ENCODE peak calls at places on chromosomes 16 and 17, in seven cellular contexts. One of them, this sample, is unnamed.

GRCh38 chr16:48635199-48635718 is 25.3 kb upstream of the N4BP1 start:
- DNase-seq in astrocyte of the spinal cord: no peak
- DNase-seq in AG04450: no peak
- DNase-seq in fibroblast of pulmonary artery: no peak
- DNase-seq in astrocyte of the cerebellum: no peak
- DNase-seq in NB4: no peak
- DNase-seq in astrocyte: no peak
- DNase-seq in this sample: no peak

GRCh38 chr17:40326014-40326831 is 17.2 kb downstream of the RARA start:
- DNase-seq in astrocyte of the spinal cord: no peak
- DNase-seq in AG04450: no peak
- DNase-seq in fibroblast of pulmonary artery: no peak
- DNase-seq in astrocyte of the cerebellum: no peak
- DNase-seq in NB4: no peak
- DNase-seq in astrocyte: no peak
- DNase-seq in this sample: no peak

GRCh38 chr16:24198807-24199533 is 57.2 kb upstream of the CACNG3 start:
- DNase-seq in astrocyte of the spinal cord: no peak
- DNase-seq in AG04450: no peak
- DNase-seq in fibroblast of pulmonary artery: no peak
- DNase-seq in astrocyte of the cerebellum: no peak
- DNase-seq in NB4: no peak
- DNase-seq in astrocyte: peak; percentile 18
- DNase-seq in this sample: no peak

GRCh38 chr17:43707184-43707583 is 45.5 kb upstream of the MEOX1 start:
- DNase-seq in astrocyte of the spinal cord: no peak
- DNase-seq in AG04450: no peak
- DNase-seq in fibroblast of pulmonary artery: no peak
- DNase-seq in astrocyte of the cerebellum: no peak
- DNase-seq in NB4: no peak
- DNase-seq in astrocyte: no peak
- DNase-seq in this sample: no peak

GRCh38 chr17:19958023-19958422 is 19.6 kb downstream of the AKAP10 start:
- DNase-seq in astrocyte of the spinal cord: peak; percentile 92
- DNase-seq in AG04450: peak; percentile 76
- DNase-seq in fibroblast of pulmonary artery: peak; percentile 84
- DNase-seq in astrocyte of the cerebellum: peak; percentile 88
- DNase-seq in NB4: no peak
- DNase-seq in astrocyte: peak; percentile 97
- DNase-seq in this sample: peak; percentile 82

GRCh38 chr17:57554826-57555635 is 190.1 kb downstream of the CCDC182 start:
- DNase-seq in astrocyte of the spinal cord: no peak
- DNase-seq in AG04450: no peak
- DNase-seq in fibroblast of pulmonary artery: no peak
- DNase-seq in astrocyte of the cerebellum: no peak
- DNase-seq in NB4: no peak
- DNase-seq in astrocyte: no peak
- DNase-seq in this sample: no peak

GRCh38 chr17:72901657-72902056 is 190.8 kb downstream of the SLC39A11 start:
- DNase-seq in astrocyte of the spinal cord: no peak
- DNase-seq in AG04450: no peak
- DNase-seq in fibroblast of pulmonary artery: no peak
- DNase-seq in astrocyte of the cerebellum: no peak
- DNase-seq in NB4: no peak
- DNase-seq in astrocyte: no peak
- DNase-seq in this sample: no peak

GRCh38 chr16:28301154-28301553 is 8.8 kb downstream of the SBK1 start:
- DNase-seq in astrocyte of the spinal cord: no peak
- DNase-seq in AG04450: no peak
- DNase-seq in fibroblast of pulmonary artery: no peak
- DNase-seq in astrocyte of the cerebellum: no peak
- DNase-seq in NB4: no peak
- DNase-seq in astrocyte: no peak
- DNase-seq in this sample: no peak

GRCh38 chr16:20166531-20167235 is 93.0 kb upstream of the GPR139 start:
- DNase-seq in astrocyte of the spinal cord: no peak
- DNase-seq in AG04450: no peak
- DNase-seq in fibroblast of pulmonary artery: peak; percentile 1
- DNase-seq in astrocyte of the cerebellum: no peak
- DNase-seq in NB4: no peak
- DNase-seq in astrocyte: no peak
- DNase-seq in this sample: no peak

GRCh38 chr16:68752602-68753001 is 15.5 kb downstream of the CDH1 start:
- DNase-seq in astrocyte of the spinal cord: no peak
- DNase-seq in AG04450: no peak
- DNase-seq in fibroblast of pulmonary artery: no peak
- DNase-seq in astrocyte of the cerebellum: no peak
- DNase-seq in NB4: no peak
- DNase-seq in astrocyte: no peak
- DNase-seq in this sample: no peak

GRCh38 chr17:40564195-40564882 is 933 bp downstream of the CCR7 start:
- DNase-seq in astrocyte of the spinal cord: no peak
- DNase-seq in AG04450: no peak
- DNase-seq in fibroblast of pulmonary artery: no peak
- DNase-seq in astrocyte of the cerebellum: no peak
- DNase-seq in NB4: no peak
- DNase-seq in astrocyte: no peak
- DNase-seq in this sample: no peak

GRCh38 chr17:22374741-22375140 is 682.4 kb downstream of the KCNJ18 start:
- DNase-seq in astrocyte of the spinal cord: no peak
- DNase-seq in AG04450: no peak
- DNase-seq in fibroblast of pulmonary artery: no peak
- DNase-seq in astrocyte of the cerebellum: no peak
- DNase-seq in NB4: no peak
- DNase-seq in astrocyte: no peak
- DNase-seq in this sample: no peak

GRCh38 chr17:27282054-27282501 is 11.8 kb upstream of the WSB1 start:
- DNase-seq in astrocyte of the spinal cord: no peak
- DNase-seq in AG04450: no peak
- DNase-seq in fibroblast of pulmonary artery: peak; percentile 93
- DNase-seq in astrocyte of the cerebellum: no peak
- DNase-seq in NB4: peak; percentile 75
- DNase-seq in astrocyte: peak; percentile 80
- DNase-seq in this sample: peak; percentile 94

GRCh38 chr16:60142991-60143705 is 1409.0 kb upstream of the GOT2 start:
- DNase-seq in astrocyte of the spinal cord: peak; percentile 27
- DNase-seq in AG04450: no peak
- DNase-seq in fibroblast of pulmonary artery: peak; percentile 1
- DNase-seq in astrocyte of the cerebellum: no peak
- DNase-seq in NB4: no peak
- DNase-seq in astrocyte: peak; percentile 56
- DNase-seq in this sample: no peak

GRCh38 chr16:21611546-21612384 is 12.4 kb downstream of the METTL9 start:
- DNase-seq in astrocyte of the spinal cord: no peak
- DNase-seq in AG04450: no peak
- DNase-seq in fibroblast of pulmonary artery: peak; percentile 25
- DNase-seq in astrocyte of the cerebellum: no peak
- DNase-seq in NB4: no peak
- DNase-seq in astrocyte: peak; percentile 18
- DNase-seq in this sample: no peak

GRCh38 chr16:66434619-66435430 is 7.7 kb downstream of the BEAN1 start:
- DNase-seq in astrocyte of the spinal cord: no peak
- DNase-seq in AG04450: no peak
- DNase-seq in fibroblast of pulmonary artery: no peak
- DNase-seq in astrocyte of the cerebellum: no peak
- DNase-seq in NB4: peak; percentile 37
- DNase-seq in astrocyte: no peak
- DNase-seq in this sample: no peak

GRCh38 chr17:18992454-18993130 is 12.0 kb downstream of the FAM83G start:
- DNase-seq in astrocyte of the spinal cord: no peak
- DNase-seq in AG04450: no peak
- DNase-seq in fibroblast of pulmonary artery: no peak
- DNase-seq in astrocyte of the cerebellum: no peak
- DNase-seq in NB4: no peak
- DNase-seq in astrocyte: no peak
- DNase-seq in this sample: no peak

DNA sequence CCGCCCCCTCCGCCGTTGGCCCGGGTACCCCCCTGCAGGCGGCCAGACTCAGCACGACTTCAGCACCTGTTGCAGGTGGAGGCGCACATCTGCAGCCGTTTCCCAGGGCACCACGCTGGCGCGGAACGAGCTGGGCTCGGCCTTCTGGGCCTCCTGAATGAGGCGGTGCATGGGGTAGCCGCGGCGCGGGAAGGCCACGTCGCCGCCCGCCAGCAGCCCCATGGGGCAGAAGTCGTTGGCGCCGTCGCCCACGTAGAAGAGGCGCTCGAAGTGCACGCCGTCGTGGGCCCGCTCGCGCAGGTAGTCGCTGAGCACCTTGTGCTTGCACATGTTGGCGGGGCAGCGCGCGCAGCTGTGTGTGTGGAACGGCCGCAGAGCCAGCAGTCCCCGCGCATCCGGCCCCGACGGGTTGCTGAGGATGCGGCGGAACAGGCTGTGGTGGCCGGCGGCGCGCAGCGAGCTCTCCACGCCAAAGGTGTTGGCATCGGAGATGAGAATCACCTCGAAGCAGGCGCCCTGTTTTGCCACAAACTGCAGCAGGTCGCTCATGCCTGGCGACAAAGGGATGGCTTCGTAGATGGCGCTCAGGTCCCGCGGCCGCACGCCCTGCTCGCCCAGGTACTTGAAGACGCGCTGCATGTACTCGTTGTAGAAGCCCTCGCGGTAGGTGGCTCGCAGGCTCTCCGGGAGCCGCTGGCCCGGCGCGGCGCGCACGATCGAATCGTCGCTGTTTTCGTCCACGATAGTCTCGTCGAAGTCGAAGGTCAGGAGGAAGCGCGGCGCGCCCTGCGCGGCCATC is 6.2 kb downstream of the PHOSPHO1 start:
- DNase-seq in astrocyte of the spinal cord: no peak
- DNase-seq in AG04450: no peak
- DNase-seq in fibroblast of pulmonary artery: no peak
- DNase-seq in astrocyte of the cerebellum: no peak
- DNase-seq in NB4: no peak
- DNase-seq in astrocyte: no peak
- DNase-seq in this sample: no peak
- H3K4me3 ChIP-seq in astrocyte of the spinal cord: no peak overlapping the region
- H3K4me3 ChIP-seq in AG04450: no peak overlapping the region
- H3K4me3 ChIP-seq in fibroblast of pulmonary artery: no peak overlapping the region
- H3K4me3 ChIP-seq in astrocyte of the cerebellum: no peak overlapping the region
- H3K4me3 ChIP-seq in NB4: no peak overlapping the region
- H3K4me3 ChIP-seq in astrocyte: no peak overlapping the region
- H3K4me3 ChIP-seq in this sample: no peak overlapping the region

GRCh38 chr17:58605986-58606385 is 85.9 kb downstream of the TEX14 start:
- DNase-seq in astrocyte of the spinal cord: no peak
- DNase-seq in AG04450: no peak
- DNase-seq in fibroblast of pulmonary artery: no peak
- DNase-seq in astrocyte of the cerebellum: no peak
- DNase-seq in NB4: no peak
- DNase-seq in astrocyte: no peak
- DNase-seq in this sample: no peak

GRCh38 chr17:58615768-58616659 is 75.8 kb downstream of the TEX14 start:
- DNase-seq in astrocyte of the spinal cord: no peak
- DNase-seq in AG04450: no peak
- DNase-seq in fibroblast of pulmonary artery: no peak
- DNase-seq in astrocyte of the cerebellum: no peak
- DNase-seq in NB4: no peak
- DNase-seq in astrocyte: no peak
- DNase-seq in this sample: no peak

GRCh38 chr17:58614854-58615409 is 76.9 kb downstream of the TEX14 start:
- DNase-seq in astrocyte of the spinal cord: no peak
- DNase-seq in AG04450: no peak
- DNase-seq in fibroblast of pulmonary artery: no peak
- DNase-seq in astrocyte of the cerebellum: no peak
- DNase-seq in NB4: peak; percentile 63
- DNase-seq in astrocyte: no peak
- DNase-seq in this sample: no peak

GRCh38 chr17:58606934-58607333 is 84.9 kb downstream of the TEX14 start:
- DNase-seq in astrocyte of the spinal cord: no peak
- DNase-seq in AG04450: no peak
- DNase-seq in fibroblast of pulmonary artery: no peak
- DNase-seq in astrocyte of the cerebellum: no peak
- DNase-seq in NB4: no peak
- DNase-seq in astrocyte: no peak
- DNase-seq in this sample: no peak

GRCh38 chr17:58611331-58611730 is 80.5 kb downstream of the TEX14 start:
- DNase-seq in astrocyte of the spinal cord: no peak
- DNase-seq in AG04450: no peak
- DNase-seq in fibroblast of pulmonary artery: no peak
- DNase-seq in astrocyte of the cerebellum: no peak
- DNase-seq in NB4: no peak
- DNase-seq in astrocyte: peak; percentile 15
- DNase-seq in this sample: no peak
- TF ChIP-seq CTCF in astrocyte of the spinal cord: no peak
- TF ChIP-seq CTCF in AG04450: no peak
- TF ChIP-seq CTCF in fibroblast of pulmonary artery: no peak
- TF ChIP-seq CTCF in astrocyte of the cerebellum: no peak
- TF ChIP-seq CTCF in NB4: no peak
- TF ChIP-seq CTCF in astrocyte: no peak
- TF ChIP-seq CTCF in this sample: no peak

DNA sequence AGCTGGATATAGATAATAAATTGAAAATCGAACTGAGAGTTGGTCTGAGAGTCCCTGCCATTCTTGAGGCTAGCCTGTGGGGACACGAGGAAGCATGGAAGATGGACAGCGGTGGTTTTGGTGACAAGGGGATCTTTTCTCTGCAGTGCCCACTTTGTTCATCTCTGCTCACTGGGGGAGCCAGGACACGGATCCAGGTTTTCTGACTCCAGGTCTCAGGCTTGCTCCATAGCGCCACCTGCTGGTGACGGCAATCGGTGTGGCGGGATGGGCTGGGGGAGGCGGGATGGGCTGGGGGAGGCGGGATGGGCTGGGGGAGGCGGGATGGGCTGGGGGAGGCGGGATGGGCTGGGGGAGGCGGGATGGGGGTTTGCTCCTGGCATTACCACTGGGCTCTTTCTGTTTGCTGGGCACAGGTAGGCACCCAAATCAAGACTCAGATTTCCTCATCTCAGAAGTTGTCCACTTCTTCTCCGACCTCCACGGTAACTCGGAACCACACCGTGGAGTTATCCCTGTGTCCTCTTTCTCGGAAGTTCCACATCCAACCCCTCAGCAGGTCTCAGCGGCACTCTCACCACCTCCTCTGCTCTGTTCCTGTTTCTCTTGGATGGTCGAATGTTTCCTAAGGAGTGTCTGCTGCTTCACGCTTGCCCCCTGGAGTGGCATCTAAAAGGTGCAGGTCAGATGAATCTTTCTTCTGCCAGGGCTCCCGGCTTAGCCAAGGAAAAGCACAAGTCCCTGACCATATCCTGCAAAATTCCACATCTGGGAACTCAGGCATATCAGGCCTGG is 142.4 kb downstream of the CYLD start:
- DNase-seq in astrocyte of the spinal cord: no peak
- DNase-seq in AG04450: no peak
- DNase-seq in fibroblast of pulmonary artery: no peak
- DNase-seq in astrocyte of the cerebellum: no peak
- DNase-seq in NB4: peak; percentile 27
- DNase-seq in astrocyte: no peak
- DNase-seq in this sample: no peak
- H3K4me3 ChIP-seq in astrocyte of the spinal cord: no peak overlapping the region
- H3K4me3 ChIP-seq in AG04450: no peak overlapping the region
- H3K4me3 ChIP-seq in fibroblast of pulmonary artery: no peak overlapping the region
- H3K4me3 ChIP-seq in astrocyte of the cerebellum: no peak overlapping the region
- H3K4me3 ChIP-seq in NB4: no peak overlapping the region
- H3K4me3 ChIP-seq in astrocyte: no peak overlapping the region
- H3K4me3 ChIP-seq in this sample: no peak overlapping the region

GRCh38 chr16:1048442-1049112 is 24.0 kb upstream of the SSTR5 start:
- DNase-seq in astrocyte of the spinal cord: no peak
- DNase-seq in AG04450: no peak
- DNase-seq in fibroblast of pulmonary artery: peak; percentile 39
- DNase-seq in astrocyte of the cerebellum: no peak
- DNase-seq in NB4: peak; percentile 17
- DNase-seq in astrocyte: no peak
- DNase-seq in this sample: no peak
- TF ChIP-seq CTCF in astrocyte of the spinal cord: no peak
- TF ChIP-seq CTCF in AG04450: no peak
- TF ChIP-seq CTCF in fibroblast of pulmonary artery: no peak
- TF ChIP-seq CTCF in astrocyte of the cerebellum: no peak
- TF ChIP-seq CTCF in NB4: no peak
- TF ChIP-seq CTCF in astrocyte: no peak
- TF ChIP-seq CTCF in this sample: no peak

GRCh38 chr17:47830396-47830907 is 889 bp downstream of the MRPL10 start:
- DNase-seq in astrocyte of the spinal cord: no peak
- DNase-seq in AG04450: no peak
- DNase-seq in fibroblast of pulmonary artery: no peak
- DNase-seq in astrocyte of the cerebellum: no peak
- DNase-seq in NB4: no peak
- DNase-seq in astrocyte: no peak
- DNase-seq in this sample: no peak
- H3K4me3 ChIP-seq in astrocyte of the spinal cord: peak overlapping the region; percentile 96
- H3K4me3 ChIP-seq in AG04450: peak overlapping the region; percentile 98
- H3K4me3 ChIP-seq in fibroblast of pulmonary artery: peak overlapping the region; percentile 98
- H3K4me3 ChIP-seq in astrocyte of the cerebellum: peak overlapping the region; percentile 81
- H3K4me3 ChIP-seq in NB4: peak overlapping the region; percentile 99
- H3K4me3 ChIP-seq in astrocyte: peak overlapping the region; percentile 92
- H3K4me3 ChIP-seq in this sample: peak overlapping the region; percentile 88